ENCODE peak calls at places on chromosomes 11 and 22, in ten cellular contexts. R is esophagus muscularis mucosa, L is GM23338, Y is breast epithelium, S is stomach, W is K562, G is prostate gland, K is HCT116, F is H1, Q is suprapubic skin. M is an unnamed sample. For H3K4me1, the result is how much of the 10 kb centered on the place peaks cover.

GRCh38 chr11:107477820-107478219 is 20.2 kb upstream of the CWF19L2 start:
- DNase-seq in Q (no peak), R (no peak), Y (no peak), F (no peak), W (no peak), L (no peak), S (no peak), G (no peak), K (no peak), M (no peak)

GRCh38 chr11:22349446-22349845 is 11.3 kb downstream of the SLC17A6 start:
- DNase-seq in K (no peak), Y (no peak), L (no peak), W (no peak), F (no peak), G (no peak), S (no peak), Q (no peak), R (no peak), M (no peak)

GRCh38 chr11:108852701-108853100 is 187.8 kb downstream of the DDX10 start:
- DNase-seq in K (no peak), L (no peak), Y (no peak), W (no peak), S (no peak), R (no peak), Q (no peak), G (no peak), F (no peak), M (no peak)

GRCh38 chr22:33544707-33545106 is 375.6 kb downstream of the LARGE1 start:
- DNase-seq in Q (no peak), S (no peak), Y (no peak), W (no peak), L (no peak), G (no peak), R (no peak), F (no peak), K (no peak), M (no peak)

GRCh38 chr11:69183613-69184012 is 27.9 kb downstream of the SMIM38 start:
- DNase-seq in Y (no peak), R (no peak), S (no peak), F (no peak), G (no peak), K (no peak), Q (no peak), W (no peak), L (no peak), M (no peak)

GRCh38 chr11:121095561-121095960 is 5.5 kb upstream of the TECTA start:
- DNase-seq in Y (no peak), K (no peak), Q (no peak), S (no peak), R (no peak), L (no peak), F (no peak), G (no peak), W (no peak), M (no peak)

GRCh38 chr22:19238900-19239299 is 52.6 kb downstream of the CLTCL1 start:
- DNase-seq in W (no peak), Y (no peak), G (no peak), F (no peak), R (no peak), K (no peak), Q (no peak), S (no peak), L (no peak), M (no peak)

GRCh38 chr11:110356769-110357671 is 60.6 kb upstream of the RDX start:
- DNase-seq in L (no peak), K (peak), Q (no peak), R (peak), F (no peak), S (no peak), W (no peak), G (no peak), Y (no peak), M (no peak)

GRCh38 chr11:89489930-89490329 is 1.2 kb downstream of the NOX4 start:
- DNase-seq in R (no peak), F (no peak), Y (no peak), Q (no peak), L (no peak), K (no peak), S (no peak), G (no peak), W (no peak), M (no peak)

GRCh38 chr11:110069158-110069737 is 23.9 kb upstream of the ZC3H12C start:
- DNase-seq in S (peak), F (no peak), K (peak), G (no peak), Y (no peak), L (no peak), W (peak), Q (peak), R (no peak), M (no peak)

GRCh38 chr11:65549088-65549487 is 9.1 kb downstream of the LTBP3 start:
- DNase-seq in Q (no peak), Y (no peak), R (no peak), G (no peak), L (no peak), K (no peak), W (no peak), F (no peak), S (no peak), M (no peak)
- H3K4me1 ChIP-seq in Q (under half), Y (under half), R (under half), G (under half), L (under half), K (under half), W (under half), F (under half), S (half or more), M (under half)

DNA sequence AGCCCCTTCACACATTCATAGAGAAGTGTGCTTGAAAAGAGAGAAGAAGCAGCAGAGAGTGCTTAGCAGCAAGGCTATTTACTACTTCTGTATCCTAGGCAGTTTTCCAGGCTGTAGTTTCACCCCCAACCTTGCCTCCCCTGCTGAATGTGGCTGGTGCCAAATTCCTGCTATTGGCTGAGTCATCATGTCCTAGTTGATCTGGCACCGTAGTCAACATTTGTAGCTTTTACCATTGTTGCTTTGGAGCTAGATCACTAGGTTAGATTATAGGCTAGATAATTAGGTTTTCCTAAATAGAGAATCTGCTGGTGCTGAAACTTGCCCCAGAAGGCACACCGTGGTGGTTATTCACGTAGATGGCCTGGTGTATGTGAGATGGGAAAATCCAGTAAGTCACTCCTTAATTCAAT is 32.7 kb downstream of the ARHGAP42 start:
- DNase-seq in L (peak), F (no peak), G (peak), K (peak), W (peak), Q (no peak), R (no peak), Y (no peak), S (peak), M (no peak)
- TF ChIP-seq POLR2AphosphoS5 in L (no peak), F (no peak), G (peak), K (peak), W (no peak), Q (no peak), R (peak), Y (no peak), S (peak), M (peak)

GRCh38 chr11:58654079-58654907 is 31.8 kb downstream of the CNTF start:
- DNase-seq in S (peak), K (peak), Q (peak), G (peak), L (peak), Y (peak), W (peak), R (peak), F (peak), M (no peak)
- H3K4me1 ChIP-seq in S (under half), K (under half), Q (under half), G (under half), L (under half), Y (under half), W (under half), R (under half), F (under half), M (under half)

GRCh38 chr11:114156131-114156581 is 96.6 kb downstream of the ZBTB16 start:
- DNase-seq in L (no peak), W (no peak), S (no peak), G (no peak), Y (no peak), F (no peak), Q (no peak), K (no peak), R (no peak), M (no peak)
- TF ChIP-seq POLR2AphosphoS5 in L (no peak), W (no peak), S (no peak), G (no peak), Y (peak), F (no peak), Q (no peak), K (no peak), R (no peak), M (no peak)